ENCODE peak calls at places on chromosomes 16 and 17, in eight cellular contexts. Z is cardiac muscle cell; M is stimulated activated naive B cell treated with anti-CD40 and anti-IgM and Interleukin-4, amounts not matched to agents 10 μg/mL and 1 μg/mL and 100 μg/mL, for 72 hours; E is type B pancreatic cell; Y is astrocyte of the cerebellum; T is germinal center; R is activated T-helper 9 cell treated with anti-CD3 and anti-CD28 coated beads, Interleukin-2, amount 50 U/mL, for 16 hours; J is NCI-H446. N is an unnamed sample.

GRCh38 chr16:67283039-67283825 is 3.9 kb downstream of the PLEKHG4 start:
- DNase-seq in Z (peak), M (no peak), E (no peak), Y (no peak), T (no peak), R (no peak), J (no peak), N (no peak)

GRCh38 chr16:88781140-88782077 is 3.6 kb downstream of the PIEZO1 start:
- DNase-seq in Z (no peak), M (no peak), E (no peak), Y (no peak), T (no peak), R (peak), J (no peak), N (no peak)

GRCh38 chr17:69677130-69677529 is 262.6 kb downstream of the MAP2K6 start:
- DNase-seq in Z (no peak), M (no peak), E (no peak), Y (no peak), T (no peak), R (no peak), J (no peak), N (no peak)

GRCh38 chr17:42329025-42329976 is 41.0 kb downstream of the STAT5A start:
- DNase-seq in Z (peak), M (no peak), E (no peak), Y (peak), T (no peak), R (no peak), J (no peak), N (no peak)

GRCh38 chr16:31085371-31085770 is 3.4 kb downstream of the PRSS53 start:
- DNase-seq in Z (no peak), M (no peak), E (no peak), Y (no peak), T (no peak), R (no peak), J (no peak), N (no peak)

GRCh38 chr16:86222965-86223551 is 287.3 kb upstream of the FOXF1 start:
- DNase-seq in Z (peak), M (no peak), E (no peak), Y (peak), T (no peak), R (no peak), J (no peak), N (no peak)

GRCh38 chr16:74999683-75000480 is 1.1 kb downstream of the ZNRF1 start:
- DNase-seq in Z (peak), M (peak), E (peak), Y (no peak), T (peak), R (peak), J (no peak), N (no peak)

GRCh38 chr17:15648384-15648783 is 28.9 kb upstream of the FBXW10B start:
- DNase-seq in Z (no peak), M (no peak), E (no peak), Y (no peak), T (no peak), R (no peak), J (no peak), N (no peak)

GRCh38 chr16:29687755-29688154 is 8.8 kb downstream of the QPRT start:
- DNase-seq in Z (no peak), M (no peak), E (no peak), Y (no peak), T (no peak), R (no peak), J (no peak), N (no peak)

GRCh38 chr17:42291136-42291535 is 2.8 kb downstream of the STAT5A start:
- DNase-seq in Z (no peak), M (no peak), E (no peak), Y (no peak), T (no peak), R (no peak), J (no peak), N (no peak)

GRCh38 chr17:61164517-61164916 is 235.1 kb upstream of the TBX2 start:
- DNase-seq in Z (no peak), M (no peak), E (no peak), Y (no peak), T (no peak), R (no peak), J (no peak), N (no peak)

GRCh38 chr17:61746248-61746985 is 116.9 kb downstream of the BRIP1 start:
- DNase-seq in Z (no peak), M (no peak), E (no peak), Y (no peak), T (no peak), R (no peak), J (no peak), N (no peak)

GRCh38 chr16:85833540-85833914 is 34.0 kb downstream of the COX4I1 start:
- DNase-seq in Z (no peak), M (no peak), E (no peak), Y (no peak), T (no peak), R (no peak), J (no peak), N (no peak)

GRCh38 chr17:66426397-66427033 is 124.1 kb downstream of the PRKCA start:
- DNase-seq in Z (peak), M (no peak), E (no peak), Y (no peak), T (peak), R (peak), J (no peak), N (no peak)

GRCh38 chr16:56589141-56590039 is at the start of gene MT3:
- DNase-seq in Z (no peak), M (no peak), E (no peak), Y (no peak), T (no peak), R (no peak), J (no peak), N (no peak)

GRCh38 chr17:11309850-11310249 is 68.8 kb downstream of the SHISA6 start:
- DNase-seq in Z (no peak), M (no peak), E (no peak), Y (no peak), T (no peak), R (no peak), J (no peak), N (no peak)